ENCODE peak calls at places on chromosomes 16 and 17, in five cellular contexts. Y, H, L, E and C are unnamed samples.

GRCh38 chr16:15723808-15724207 is 73.8 kb downstream of the NDE1 start:
- DNase-seq in Y (no peak), H (no peak), L (no peak), E (no peak), C (no peak)

GRCh38 chr16:63697736-63698135 is 1424.1 kb downstream of the CDH11 start:
- DNase-seq in Y (no peak), H (no peak), L (no peak), E (no peak), C (no peak)

GRCh38 chr16:15482068-15482747 is 47.8 kb downstream of the BMERB1 start:
- DNase-seq in Y (peak; percentile 75), H (peak; percentile 51), L (peak; percentile 99), E (no peak), C (peak; percentile 55)

GRCh38 chr17:28514571-28515002 is 8.4 kb downstream of the FOXN1 start:
- DNase-seq in Y (no peak), H (no peak), L (no peak), E (no peak), C (no peak)

GRCh38 chr17:69246726-69247375 is 18.2 kb upstream of the ABCA10 start:
- DNase-seq in Y (no peak), H (peak; percentile 14), L (peak; percentile 62), E (peak; percentile 25), C (no peak)

GRCh38 chr16:72974142-72974769 is 73.7 kb downstream of the ZFHX3 start:
- DNase-seq in Y (no peak), H (no peak), L (no peak), E (no peak), C (no peak)

GRCh38 chr16:87076950-87077749 is 240.0 kb downstream of the C16orf95 start:
- DNase-seq in Y (peak; percentile 65), H (peak; percentile 79), L (peak; percentile 63), E (no peak), C (peak; percentile 82)

GRCh38 chr17:68771867-68772515 is 170.8 kb upstream of the FAM20A start:
- DNase-seq in Y (no peak), H (peak; percentile 62), L (peak; percentile 71), E (no peak), C (peak; percentile 36)

GRCh38 chr16:31708348-31708747 is 165.3 kb upstream of the ZNF267 start:
- DNase-seq in Y (no peak), H (no peak), L (no peak), E (no peak), C (no peak)

GRCh38 chr17:57549996-57550395 is 195.1 kb downstream of the CCDC182 start:
- DNase-seq in Y (no peak), H (no peak), L (no peak), E (no peak), C (no peak)

GRCh38 chr16:85518398-85519049 is 94.6 kb upstream of the GSE1 start:
- DNase-seq in Y (no peak), H (no peak), L (no peak), E (no peak), C (no peak)

GRCh38 chr16:29943846-29944669 is 17.8 kb upstream of the TMEM219 start:
- DNase-seq in Y (no peak), H (peak; percentile 87), L (peak; percentile 91), E (no peak), C (peak; percentile 87)

GRCh38 chr16:25692734-25693508 is 1.2 kb downstream of the HS3ST4 start:
- DNase-seq in Y (no peak), H (no peak), L (no peak), E (no peak), C (no peak)

DNA sequence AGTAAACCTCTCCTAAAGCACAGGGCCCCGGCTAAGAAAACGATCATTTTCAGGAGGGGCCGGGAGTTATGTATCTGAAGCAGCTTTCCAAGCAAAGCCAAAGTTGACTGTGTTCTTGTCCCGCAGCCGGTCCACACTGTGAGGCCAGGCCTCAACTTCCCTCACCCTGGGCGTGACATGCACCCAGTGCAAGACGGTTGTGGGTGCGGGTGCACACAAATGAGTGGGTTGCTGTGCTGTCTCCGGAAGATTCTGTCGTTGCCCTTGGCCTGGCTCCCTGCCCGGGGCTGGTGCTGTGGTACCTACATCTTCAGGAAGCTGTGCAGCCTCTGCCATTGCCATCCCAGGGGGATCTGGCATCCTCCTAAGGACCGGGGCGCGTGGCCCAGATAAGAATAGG is 16.6 kb downstream of the MLYCD start:
- DNase-seq in Y (no peak), H (no peak), L (no peak), E (no peak), C (no peak)
- TF ChIP-seq SUZ12 in Y (no peak), H (no peak), L (no peak), E (no peak), C (no peak)

GRCh38 chr17:55492951-55493350 is 18.3 kb downstream of the SMIM36 start:
- DNase-seq in Y (no peak), H (no peak), L (peak; percentile 30), E (no peak), C (no peak)

GRCh38 chr17:55495239-55495638 is 16.0 kb downstream of the SMIM36 start:
- DNase-seq in Y (no peak), H (no peak), L (no peak), E (no peak), C (no peak)

GRCh38 chr17:55500103-55500502 is 11.1 kb downstream of the SMIM36 start:
- DNase-seq in Y (no peak), H (no peak), L (no peak), E (no peak), C (no peak)

GRCh38 chr17:55496094-55496881 is 15.0 kb downstream of the SMIM36 start:
- DNase-seq in Y (no peak), H (no peak), L (peak; percentile 28), E (no peak), C (no peak)
- TF ChIP-seq SUZ12 in Y (no peak), H (no peak), L (no peak), E (no peak), C (no peak)

GRCh38 chr17:59439261-59439660 is 107.8 kb downstream of the YPEL2 start:
- DNase-seq in Y (no peak), H (no peak), L (no peak), E (no peak), C (no peak)

GRCh38 chr17:59441459-59442096 is 110.1 kb downstream of the YPEL2 start:
- DNase-seq in Y (no peak), H (no peak), L (no peak), E (no peak), C (no peak)

GRCh38 chr17:59437766-59438165 is 106.3 kb downstream of the YPEL2 start:
- DNase-seq in Y (no peak), H (no peak), L (no peak), E (peak; percentile 40), C (no peak)

GRCh38 chr17:59440757-59441458 is 109.5 kb downstream of the YPEL2 start:
- DNase-seq in Y (peak; percentile 69), H (peak; percentile 87), L (peak; percentile 88), E (peak; percentile 68), C (peak; percentile 79)

GRCh38 chr17:59439711-59440110 is 108.3 kb downstream of the YPEL2 start:
- DNase-seq in Y (no peak), H (no peak), L (no peak), E (no peak), C (no peak)
- TF ChIP-seq SUZ12 in Y (no peak), H (no peak), L (no peak), E (no peak), C (no peak)

DNA sequence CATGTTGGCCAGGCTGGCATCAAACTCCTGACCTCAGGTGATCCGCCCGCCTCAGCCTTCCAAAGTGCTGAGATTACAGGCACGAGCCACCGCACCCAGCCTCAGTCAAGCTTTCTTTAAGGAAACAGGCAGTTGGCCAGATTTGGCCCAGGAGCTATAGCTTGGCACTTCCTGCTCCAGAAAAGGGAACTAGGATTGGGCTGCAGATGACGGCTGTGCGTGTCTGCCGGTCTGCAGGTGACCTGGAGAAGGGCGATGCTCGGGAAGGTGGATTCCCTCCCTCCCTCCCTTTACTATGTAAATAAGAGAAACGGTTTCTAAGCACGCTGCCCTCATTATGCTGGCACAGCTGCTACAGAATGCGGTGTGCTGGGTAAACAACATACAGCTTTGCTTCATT is 215.9 kb downstream of the RPTOR start:
- DNase-seq in Y (no peak), H (no peak), L (no peak), E (peak; percentile 40), C (no peak)
- TF ChIP-seq SUZ12 in Y (no peak), H (no peak), L (no peak), E (no peak), C (no peak)

GRCh38 chr17:82917656-82918345 is 78.0 kb upstream of the ZNF750 start:
- DNase-seq in Y (no peak), H (peak; percentile 64), L (peak; percentile 23), E (no peak), C (no peak)
- TF ChIP-seq SUZ12 in Y (no peak), H (no peak), L (no peak), E (no peak), C (no peak)

GRCh38 chr16:19128454-19129210 is 14.9 kb downstream of the ITPRIPL2 start:
- DNase-seq in Y (no peak), H (no peak), L (no peak), E (no peak), C (no peak)

GRCh38 chr16:19127674-19128131 is 13.9 kb downstream of the ITPRIPL2 start:
- DNase-seq in Y (no peak), H (no peak), L (no peak), E (peak; percentile 57), C (no peak)

GRCh38 chr16:19130385-19130784 is 16.6 kb downstream of the ITPRIPL2 start:
- DNase-seq in Y (no peak), H (no peak), L (no peak), E (no peak), C (no peak)

GRCh38 chr16:19126300-19126699 is 12.5 kb downstream of the ITPRIPL2 start:
- DNase-seq in Y (no peak), H (no peak), L (no peak), E (no peak), C (no peak)

GRCh38 chr16:19127205-19127604 is 13.4 kb downstream of the ITPRIPL2 start:
- DNase-seq in Y (no peak), H (no peak), L (no peak), E (peak; percentile 64), C (no peak)
- TF ChIP-seq SUZ12 in Y (no peak), H (no peak), L (no peak), E (no peak), C (no peak)

GRCh38 chr17:8997994-8998628 is 23.2 kb upstream of the NTN1 start:
- DNase-seq in Y (no peak), H (peak; percentile 80), L (peak; percentile 41), E (peak; percentile 40), C (no peak)
- TF ChIP-seq SUZ12 in Y (no peak), H (no peak), L (no peak), E (no peak), C (no peak)

DNA sequence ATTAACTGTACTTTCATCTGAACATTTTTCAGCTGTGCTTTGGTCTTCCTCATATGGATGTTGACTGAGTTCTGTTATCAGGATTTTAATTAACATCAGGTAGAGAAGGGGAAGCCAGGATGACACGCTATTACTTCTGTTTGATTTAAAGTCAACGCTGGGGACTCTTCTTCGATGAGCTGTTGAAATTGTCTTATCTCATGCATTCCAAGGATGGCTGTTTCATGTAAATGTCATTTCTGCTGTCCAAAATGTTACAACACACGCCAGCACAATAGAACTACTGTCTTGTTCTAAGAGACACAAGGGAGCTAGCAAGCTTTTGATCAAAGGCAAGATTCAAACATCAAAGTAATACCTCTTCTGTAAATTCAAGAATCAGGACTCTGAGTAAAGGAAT is 263.2 kb upstream of the CDH5 start:
- DNase-seq in Y (no peak), H (no peak), L (peak; percentile 49), E (no peak), C (no peak)
- TF ChIP-seq SUZ12 in Y (no peak), H (no peak), L (no peak), E (no peak), C (no peak)

GRCh38 chr17:51083976-51084375 is 36.7 kb downstream of the SPAG9 start:
- DNase-seq in Y (no peak), H (no peak), L (no peak), E (no peak), C (no peak)
- TF ChIP-seq SUZ12 in Y (no peak), H (no peak), L (no peak), E (no peak), C (no peak)